ENCODE peak calls at places on chromosomes 1 and 21, in four cellular contexts. H, W, R and L are unnamed samples.

GRCh38 chr1:27522860-27523665 is 33.1 kb upstream of the WASF2 start:
- DNase-seq in W (no peak), R (peak; percentile 62), H (no peak), L (no peak)

GRCh38 chr1:161168906-161169305 is 2.7 kb downstream of the PPOX start:
- DNase-seq in W (no peak), R (no peak), H (no peak), L (no peak)

GRCh38 chr1:24765308-24765988 is 20.2 kb downstream of the CLIC4 start:
- DNase-seq in R (no peak), H (no peak), W (no peak), L (no peak)

GRCh38 chr1:204438628-204439027 is 27.0 kb upstream of the PPP1R15B start:
- DNase-seq in W (peak; percentile 45), H (no peak), R (no peak), L (no peak)

GRCh38 chr1:43842099-43842498 is 91.5 kb upstream of the ARTN start:
- DNase-seq in W (no peak), R (no peak), H (no peak), L (no peak)

GRCh38 chr1:107691542-107691941 is 273.4 kb downstream of the VAV3 start:
- DNase-seq in W (no peak), R (no peak), H (no peak), L (no peak)

GRCh38 chr1:22259581-22260282 is 116.8 kb upstream of the WNT4 start:
- DNase-seq in W (no peak), H (no peak), R (no peak), L (no peak)

GRCh38 chr21:37193676-37194075 is 73.5 kb downstream of the VPS26C start:
- DNase-seq in R (no peak), H (no peak), W (no peak), L (no peak)

GRCh38 chr1:32881871-32882850 is 4.1 kb upstream of the HPCA start:
- DNase-seq in R (no peak), H (no peak), W (no peak), L (no peak)

GRCh38 chr1:228830954-228831481 is 95.7 kb downstream of the RHOU start:
- DNase-seq in R (no peak), W (peak; percentile 93), H (peak; percentile 45), L (no peak)

GRCh38 chr1:235931181-235931738 is 64.6 kb upstream of the LYST start:
- DNase-seq in H (no peak), W (no peak), R (no peak), L (no peak)

GRCh38 chr1:119141020-119141424 is 569 bp upstream of the WARS2 start:
- DNase-seq in R (peak; percentile 38), H (no peak), W (peak; percentile 2), L (no peak)

GRCh38 chr1:48007044-48007443 is 9.9 kb upstream of the TRABD2B start:
- DNase-seq in R (no peak), W (no peak), H (no peak), L (no peak)

GRCh38 chr1:36298640-36299039 is 7.5 kb upstream of the SH3D21 start:
- DNase-seq in H (no peak), W (no peak), R (no peak), L (no peak)